ENCODE peak calls at places on chromosomes 13 and 19, in seven cellular contexts. K is fibroblast of lung, I is RWPE1, V is choroid plexus epithelial cell, U is HCT116, G is mesothelial cell of epicardium, T is dorsolateral prefrontal cortex. L is an unnamed sample.

GRCh38 chr19:19649580-19649995 is 6.1 kb upstream of the GMIP start:
- DNase-seq in K (no peak), I (no peak), V (no peak), U (no peak), G (no peak), T (no peak), L (no peak)

GRCh38 chr13:59982631-59983382 is 180.9 kb downstream of the DIAPH3 start:
- DNase-seq in K (peak), I (no peak), V (peak), U (no peak), G (no peak), T (no peak), L (peak)

GRCh38 chr13:70183041-70183440 is 74.8 kb upstream of the KLHL1 start:
- DNase-seq in K (peak), I (no peak), V (peak), U (no peak), G (no peak), T (no peak), L (no peak)

GRCh38 chr13:102440259-102440936 is 38.5 kb upstream of the FGF14 start:
- DNase-seq in K (no peak), I (peak), V (peak), U (no peak), G (no peak), T (no peak), L (no peak)

GRCh38 chr19:40091205-40092129 is 724 bp upstream of the ZNF780A start:
- DNase-seq in K (no peak), I (no peak), V (no peak), U (no peak), G (no peak), T (no peak), L (no peak)

GRCh38 chr13:49256841-49257240 is 9.1 kb downstream of the CDADC1 start:
- DNase-seq in K (peak), I (no peak), V (peak), U (no peak), G (no peak), T (no peak), L (peak)

GRCh38 chr19:23060016-23060415 is 56.8 kb upstream of the ZNF730 start:
- DNase-seq in K (no peak), I (no peak), V (no peak), U (no peak), G (no peak), T (no peak), L (no peak)

GRCh38 chr13:25401958-25402357 is 30.2 kb downstream of the ATP8A2 start:
- DNase-seq in K (no peak), I (no peak), V (no peak), U (no peak), G (no peak), T (peak), L (no peak)

GRCh38 chr19:15210323-15210774 is 9.6 kb upstream of the NOTCH3 start:
- DNase-seq in K (peak), I (peak), V (no peak), U (no peak), G (no peak), T (no peak), L (peak)

GRCh38 chr19:36420961-36421748 is 2.7 kb upstream of the ZFP82 start:
- DNase-seq in K (peak), I (no peak), V (peak), U (no peak), G (no peak), T (peak), L (peak)

GRCh38 chr19:5090780-5091575 is 122.1 kb downstream of the KDM4B start:
- DNase-seq in K (peak), I (no peak), V (peak), U (no peak), G (peak), T (peak), L (peak)

GRCh38 chr19:46144756-46145155 is 3.3 kb upstream of the IGFL2 start:
- DNase-seq in K (no peak), I (no peak), V (no peak), U (no peak), G (no peak), T (no peak), L (no peak)

GRCh38 chr19:5933391-5933998 is 19.4 kb downstream of the CAPS start:
- DNase-seq in K (no peak), I (no peak), V (no peak), U (no peak), G (no peak), T (no peak), L (no peak)

GRCh38 chr19:3441089-3441985 is 39.0 kb downstream of the SMIM24 start:
- DNase-seq in K (no peak), I (no peak), V (no peak), U (no peak), G (no peak), T (no peak), L (no peak)

GRCh38 chr13:49926019-49926418 is 10.1 kb downstream of the SPRYD7 start:
- DNase-seq in K (no peak), I (no peak), V (no peak), U (no peak), G (no peak), T (no peak), L (no peak)

GRCh38 chr13:39929583-39929982 is 274.1 kb downstream of the COG6 start:
- DNase-seq in K (no peak), I (no peak), V (no peak), U (no peak), G (no peak), T (no peak), L (no peak)

DNA sequence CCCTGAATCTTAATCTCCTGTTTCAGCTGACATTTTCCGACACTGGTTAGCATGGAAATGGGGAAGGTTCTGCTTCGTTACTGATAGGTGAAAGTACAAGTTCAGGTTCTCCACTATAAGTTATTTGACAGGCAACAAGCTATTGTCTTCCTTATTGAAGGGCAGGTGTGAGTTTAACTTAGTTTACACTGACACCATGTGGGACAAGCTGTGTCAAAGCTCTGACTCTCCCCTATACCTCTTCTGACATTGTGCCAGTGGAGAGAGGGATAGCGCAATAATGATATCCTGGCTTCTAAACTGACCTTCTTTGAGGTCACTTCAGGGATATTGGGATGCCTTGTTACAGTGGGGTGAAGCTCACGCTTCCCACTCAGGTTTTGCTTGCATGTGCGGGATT is 587.0 kb upstream of the SLITRK5 start:
- DNase-seq in K (no peak), I (no peak), V (no peak), U (no peak), G (no peak), T (no peak), L (no peak)
- TF ChIP-seq CTCF in K (no peak), I (no peak), V (no peak), U (no peak), G (no peak), T (no peak), L (no peak)

GRCh38 chr13:75482820-75483079 is 781 bp upstream of the TBC1D4 start:
- DNase-seq in K (no peak), I (no peak), V (no peak), U (no peak), G (no peak), T (no peak), L (no peak)
- TF ChIP-seq CTCF in K (no peak), I (peak), V (no peak), U (no peak), G (no peak), T (no peak), L (no peak)

GRCh38 chr19:47414469-47414868 is 4.9 kb downstream of the MEIS3 start:
- DNase-seq in K (no peak), I (no peak), V (no peak), U (no peak), G (no peak), T (peak), L (no peak)
- TF ChIP-seq CTCF in K (no peak), I (no peak), V (peak), U (no peak), G (no peak), T (no peak), L (no peak)

GRCh38 chr13:30255696-30256095 is 51.7 kb downstream of the KATNAL1 start:
- DNase-seq in K (no peak), I (peak), V (no peak), U (no peak), G (no peak), T (no peak), L (no peak)
- TF ChIP-seq CTCF in K (no peak), I (peak), V (peak), U (no peak), G (no peak), T (peak), L (peak)

DNA sequence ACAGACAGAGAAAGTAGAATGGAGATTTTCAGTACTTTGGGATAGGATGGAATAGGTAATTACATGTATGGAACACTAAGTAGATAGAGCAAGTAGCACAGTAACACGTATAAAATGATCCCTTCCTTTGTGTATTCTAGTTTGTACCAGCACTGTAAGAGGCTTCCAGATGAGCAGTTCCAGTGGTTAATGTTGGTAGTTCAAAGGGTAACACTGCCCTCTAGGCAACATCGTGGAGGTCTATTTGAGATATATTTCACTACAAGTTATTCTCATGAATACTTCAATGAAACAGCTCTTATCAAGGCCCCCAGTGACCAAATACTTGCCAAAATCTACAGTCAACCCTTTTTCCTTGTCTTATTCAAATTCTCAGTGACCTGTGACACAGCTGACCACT is 13.5 kb upstream of the ZNF563 start:
- DNase-seq in K (no peak), I (no peak), V (no peak), U (no peak), G (no peak), T (no peak), L (no peak)
- TF ChIP-seq CTCF in K (no peak), I (no peak), V (no peak), U (no peak), G (no peak), T (no peak), L (no peak)

GRCh38 chr13:28316129-28316528 is 177.8 kb downstream of the PAN3 start:
- DNase-seq in K (no peak), I (no peak), V (no peak), U (no peak), G (no peak), T (no peak), L (no peak)

GRCh38 chr13:28316841-28317240 is 178.1 kb downstream of the FLT1 start:
- DNase-seq in K (no peak), I (no peak), V (no peak), U (no peak), G (no peak), T (no peak), L (no peak)

GRCh38 chr13:28314879-28315278 is 176.5 kb downstream of the PAN3 start:
- DNase-seq in K (no peak), I (no peak), V (no peak), U (no peak), G (no peak), T (no peak), L (no peak)

GRCh38 chr13:28318418-28318995 is 176.4 kb downstream of the FLT1 start:
- DNase-seq in K (no peak), I (no peak), V (no peak), U (no peak), G (no peak), T (no peak), L (no peak)

GRCh38 chr13:28313579-28313978 is 175.2 kb downstream of the PAN3 start:
- DNase-seq in K (peak), I (no peak), V (peak), U (peak), G (no peak), T (no peak), L (peak)
- TF ChIP-seq CTCF in K (peak), I (no peak), V (peak), U (peak), G (no peak), T (no peak), L (peak)